ENCODE peak calls at places on chromosomes 3 and 15, in five cellular contexts. One of them, this sample, is unnamed.
A peak's percentile ranks its signal among the peaks of the same experiment; 100 is the strongest.

GRCh38 chr3:108103040-108103751 is 12.4 kb upstream of the CD47 start:
- DNase-seq in hepatocyte: no peak
- DNase-seq in PC-3: no peak
- DNase-seq in OCI-LY7: no peak
- DNase-seq in neural progenitor cell: no peak
- DNase-seq in this sample: no peak

GRCh38 chr15:48703544-48703943 is 58.0 kb upstream of the FBN1 start:
- DNase-seq in OCI-LY7: no peak
- DNase-seq in neural progenitor cell: no peak
- DNase-seq in PC-3: peak; percentile 14
- DNase-seq in hepatocyte: no peak
- DNase-seq in this sample: no peak

GRCh38 chr15:33963831-33964664 is 4.2 kb upstream of the CHRM5 start:
- DNase-seq in hepatocyte: peak; percentile 35
- DNase-seq in neural progenitor cell: peak; percentile 50
- DNase-seq in PC-3: peak; percentile 68
- DNase-seq in OCI-LY7: peak; percentile 45
- DNase-seq in this sample: peak; percentile 12

GRCh38 chr3:154795582-154795981 is 284.5 kb upstream of the MME start:
- DNase-seq in PC-3: peak; percentile 68
- DNase-seq in neural progenitor cell: no peak
- DNase-seq in OCI-LY7: no peak
- DNase-seq in hepatocyte: peak; percentile 35
- DNase-seq in this sample: no peak

GRCh38 chr15:81336568-81336967 is 12.6 kb upstream of the STARD5 start:
- DNase-seq in neural progenitor cell: no peak
- DNase-seq in OCI-LY7: peak; percentile 69
- DNase-seq in PC-3: peak; percentile 64
- DNase-seq in hepatocyte: no peak
- DNase-seq in this sample: peak; percentile 3

GRCh38 chr3:50170689-50171088 is 15.6 kb downstream of the SEMA3F start:
- DNase-seq in PC-3: peak; percentile 71
- DNase-seq in neural progenitor cell: no peak
- DNase-seq in OCI-LY7: no peak
- DNase-seq in hepatocyte: no peak
- DNase-seq in this sample: no peak

GRCh38 chr3:49030331-49030730 is 1.1 kb upstream of the IMPDH2 start:
- DNase-seq in PC-3: no peak
- DNase-seq in neural progenitor cell: no peak
- DNase-seq in OCI-LY7: no peak
- DNase-seq in hepatocyte: no peak
- DNase-seq in this sample: no peak

GRCh38 chr15:39610665-39611064 is 29.8 kb downstream of the THBS1 start:
- DNase-seq in PC-3: no peak
- DNase-seq in neural progenitor cell: no peak
- DNase-seq in OCI-LY7: no peak
- DNase-seq in hepatocyte: no peak
- DNase-seq in this sample: no peak

GRCh38 chr3:146313411-146314111 is 62.7 kb upstream of the PLSCR4 start:
- DNase-seq in hepatocyte: no peak
- DNase-seq in OCI-LY7: no peak
- DNase-seq in neural progenitor cell: no peak
- DNase-seq in PC-3: peak; percentile 88
- DNase-seq in this sample: peak; percentile 37

GRCh38 chr15:60444289-60444912 is 34.5 kb downstream of the ICE2 start:
- DNase-seq in neural progenitor cell: no peak
- DNase-seq in hepatocyte: peak; percentile 34
- DNase-seq in PC-3: peak; percentile 45
- DNase-seq in OCI-LY7: no peak
- DNase-seq in this sample: no peak

GRCh38 chr3:127417709-127418559 is 130.1 kb upstream of the PRR20G start:
- DNase-seq in OCI-LY7: no peak
- DNase-seq in PC-3: no peak
- DNase-seq in hepatocyte: no peak
- DNase-seq in neural progenitor cell: no peak
- DNase-seq in this sample: no peak

GRCh38 chr3:188323067-188323842 is 169.3 kb downstream of the LPP start:
- DNase-seq in hepatocyte: no peak
- DNase-seq in PC-3: no peak
- DNase-seq in OCI-LY7: no peak
- DNase-seq in neural progenitor cell: no peak
- DNase-seq in this sample: no peak

GRCh38 chr3:196186661-196187573 is 24.3 kb downstream of the ZDHHC19 start:
- DNase-seq in PC-3: no peak
- DNase-seq in neural progenitor cell: peak; percentile 90
- DNase-seq in OCI-LY7: peak; percentile 68
- DNase-seq in hepatocyte: no peak
- DNase-seq in this sample: no peak

GRCh38 chr3:41836360-41837134 is 125.4 kb downstream of the ULK4 start:
- DNase-seq in PC-3: peak; percentile 72
- DNase-seq in OCI-LY7: no peak
- DNase-seq in hepatocyte: peak; percentile 15
- DNase-seq in neural progenitor cell: no peak
- DNase-seq in this sample: no peak

GRCh38 chr3:32438596-32439344 is 47.1 kb downstream of the CMTM7 start:
- DNase-seq in neural progenitor cell: no peak
- DNase-seq in PC-3: no peak
- DNase-seq in OCI-LY7: peak; percentile 86
- DNase-seq in hepatocyte: no peak
- DNase-seq in this sample: no peak

GRCh38 chr3:44184319-44184953 is 57.2 kb upstream of the TOPAZ1 start:
- DNase-seq in hepatocyte: no peak
- DNase-seq in OCI-LY7: peak; percentile 18
- DNase-seq in neural progenitor cell: peak; percentile 45
- DNase-seq in PC-3: no peak
- DNase-seq in this sample: no peak

GRCh38 chr3:177750436-177750835 is 553.2 kb upstream of the TBL1XR1 start:
- DNase-seq in neural progenitor cell: no peak
- DNase-seq in hepatocyte: no peak
- DNase-seq in PC-3: no peak
- DNase-seq in OCI-LY7: no peak
- DNase-seq in this sample: no peak

GRCh38 chr3:180930526-180930925 is 18.1 kb downstream of the FXR1 start:
- DNase-seq in neural progenitor cell: no peak
- DNase-seq in PC-3: no peak
- DNase-seq in hepatocyte: no peak
- DNase-seq in OCI-LY7: no peak
- DNase-seq in this sample: no peak

GRCh38 chr3:79052054-79052681 is 715.6 kb downstream of the ROBO1 start:
- DNase-seq in PC-3: peak; percentile 35
- DNase-seq in OCI-LY7: peak; percentile 21
- DNase-seq in neural progenitor cell: no peak
- DNase-seq in hepatocyte: no peak
- DNase-seq in this sample: no peak

GRCh38 chr15:90058308-90058707 is 44.0 kb downstream of the IDH2 start:
- DNase-seq in neural progenitor cell: no peak
- DNase-seq in OCI-LY7: no peak
- DNase-seq in hepatocyte: no peak
- DNase-seq in PC-3: no peak
- DNase-seq in this sample: no peak
- TF ChIP-seq EZH2phosphoT487 in neural progenitor cell: no peak
- TF ChIP-seq EZH2phosphoT487 in OCI-LY7: no peak
- TF ChIP-seq EZH2phosphoT487 in hepatocyte: no peak
- TF ChIP-seq EZH2phosphoT487 in PC-3: no peak
- TF ChIP-seq EZH2phosphoT487 in this sample: no peak

GRCh38 chr15:97479957-97480356 is 480.5 kb upstream of the ARRDC4 start:
- DNase-seq in PC-3: no peak
- DNase-seq in hepatocyte: no peak
- DNase-seq in neural progenitor cell: no peak
- DNase-seq in OCI-LY7: no peak
- DNase-seq in this sample: no peak
- H3K9me3 ChIP-seq in PC-3: no peaks in the 10 kb centered on the region
- H3K9me3 ChIP-seq in hepatocyte: no peaks in the 10 kb centered on the region
- H3K9me3 ChIP-seq in neural progenitor cell: no peaks in the 10 kb centered on the region
- H3K9me3 ChIP-seq in OCI-LY7: no peaks in the 10 kb centered on the region
- H3K9me3 ChIP-seq in this sample: no peaks in the 10 kb centered on the region

GRCh38 chr15:44038801-44039200 is 156.3 kb downstream of the FRMD5 start:
- DNase-seq in PC-3: no peak
- DNase-seq in hepatocyte: peak; percentile 58
- DNase-seq in neural progenitor cell: peak; percentile 86
- DNase-seq in OCI-LY7: no peak
- DNase-seq in this sample: no peak
- TF ChIP-seq EZH2phosphoT487 in PC-3: no peak
- TF ChIP-seq EZH2phosphoT487 in hepatocyte: no peak
- TF ChIP-seq EZH2phosphoT487 in neural progenitor cell: no peak
- TF ChIP-seq EZH2phosphoT487 in OCI-LY7: no peak
- TF ChIP-seq EZH2phosphoT487 in this sample: no peak

GRCh38 chr3:13901935-13902584 is 22.2 kb upstream of the WNT7A start:
- DNase-seq in OCI-LY7: no peak
- DNase-seq in PC-3: no peak
- DNase-seq in hepatocyte: no peak
- DNase-seq in neural progenitor cell: no peak
- DNase-seq in this sample: no peak
- H3K9me3 ChIP-seq in OCI-LY7: peaks cover 28% of the 10 kb centered on the region
- H3K9me3 ChIP-seq in PC-3: peaks cover 59% of the 10 kb centered on the region
- H3K9me3 ChIP-seq in hepatocyte: peaks cover 24% of the 10 kb centered on the region
- H3K9me3 ChIP-seq in neural progenitor cell: peaks cover 23% of the 10 kb centered on the region
- H3K9me3 ChIP-seq in this sample: no peaks in the 10 kb centered on the region

This sample was measured in HCT116.